ENCODE peak calls at places on chromosomes 3 and 15, in nine cellular contexts. U is tibial artery; L is osteoblast; Y is stimulated activated CD4-positive, alpha-beta T cell treated with anti-CD3 and anti-CD28 coated beads, Interleukin-1b, Interleukin-23, amount 100 ng/mL, for 4 hours; S is left kidney; M is NCI-H524 treated with DMSO at 0.1 percent for 48 hours; C is GM04503; V is dermis microvascular lymphatic vessel endothelial cell; J is RPMI7951. K is an unnamed sample.

GRCh38 chr3:176046717-176047116 is 1150.6 kb downstream of the TBL1XR1 start:
- DNase-seq in V (no peak), Y (no peak), C (no peak), M (peak; percentile 58), S (no peak), U (no peak), L (no peak), J (no peak), K (no peak)

GRCh38 chr3:141575879-141576743 is 89.3 kb downstream of the RASA2 start:
- DNase-seq in S (peak; percentile 21), J (peak; percentile 13), V (peak; percentile 21), Y (no peak), L (no peak), C (no peak), U (no peak), M (peak; percentile 44), K (no peak)

GRCh38 chr15:48273047-48273446 is 58.2 kb upstream of the DUT start:
- DNase-seq in J (no peak), C (no peak), M (peak; percentile 78), S (no peak), V (no peak), Y (no peak), U (no peak), L (no peak), K (no peak)

GRCh38 chr15:66819084-66819483 is 117.0 kb downstream of the SMAD6 start:
- DNase-seq in U (peak; percentile 13), S (no peak), C (no peak), M (no peak), L (no peak), J (no peak), V (no peak), Y (no peak), K (no peak)

GRCh38 chr3:122975163-122975923 is 52.2 kb downstream of the SEMA5B start:
- DNase-seq in C (no peak), U (no peak), M (no peak), S (peak; percentile 79), L (peak; percentile 94), J (peak; percentile 93), Y (no peak), V (no peak), K (peak; percentile 27)

GRCh38 chr3:72086712-72087093 is 301.8 kb upstream of the PROK2 start:
- DNase-seq in J (no peak), U (no peak), Y (no peak), C (no peak), L (no peak), V (no peak), M (no peak), S (no peak), K (no peak)

GRCh38 chr3:24410861-24411260 is 83.8 kb downstream of the THRB start:
- DNase-seq in V (no peak), J (no peak), M (no peak), Y (no peak), U (no peak), L (no peak), S (no peak), C (no peak), K (no peak)

GRCh38 chr15:101348643-101349496 is 53.8 kb upstream of the SNRPA1 start:
- DNase-seq in J (no peak), Y (no peak), M (no peak), L (peak; percentile 8), V (no peak), U (no peak), S (no peak), C (no peak), K (no peak)

GRCh38 chr15:94893091-94893490 is 661.7 kb downstream of the MCTP2 start:
- DNase-seq in J (no peak), L (no peak), V (no peak), U (no peak), S (no peak), C (no peak), M (no peak), Y (no peak), K (no peak)

GRCh38 chr3:41102053-41102556 is 97.2 kb upstream of the CTNNB1 start:
- DNase-seq in C (no peak), L (no peak), Y (no peak), U (no peak), S (no peak), V (no peak), J (peak; percentile 81), M (no peak), K (no peak)